ENCODE peak calls at places on chromosomes 6 and 20, in six cellular contexts. V is nephron progenitor cell; Z is fibroblast of lung; S is bronchial epithelial cell; T is stimulated activated CD4-positive, alpha-beta T cell treated with anti-CD3 and anti-CD28 coated beads, Interleukin-1b, Interleukin-23, amount 100 ng/mL, for 4 hours; X is T-helper 9 cell. N is an unnamed sample.

GRCh38 chr6:126123226-126123625 is 136.9 kb downstream of the TRMT11 start:
- DNase-seq in S (no peak), X (no peak), Z (no peak), T (no peak), V (no peak), N (no peak)

GRCh38 chr6:108850669-108851467 is 2.6 kb downstream of the ARMC2 start:
- DNase-seq in S (no peak), T (no peak), X (no peak), Z (peak; percentile 45), V (no peak), N (no peak)

GRCh38 chr6:155188707-155189496 is 74.9 kb upstream of the CLDN20 start:
- DNase-seq in V (no peak), Z (peak; percentile 99), S (peak; percentile 83), X (no peak), T (no peak), N (peak; percentile 93)

GRCh38 chr6:4814212-4814611 is 38.0 kb downstream of the CDYL start:
- DNase-seq in T (no peak), X (no peak), S (no peak), V (no peak), Z (no peak), N (no peak)

GRCh38 chr6:129621252-129621651 is 88.7 kb downstream of the ARHGAP18 start:
- DNase-seq in T (peak; percentile 24), V (no peak), X (peak; percentile 15), S (no peak), Z (no peak), N (no peak)

GRCh38 chr20:23217023-23217422 is 130.9 kb upstream of the CD93 start:
- DNase-seq in S (no peak), X (no peak), T (no peak), V (no peak), Z (no peak), N (no peak)

GRCh38 chr20:8305449-8305978 is 173.4 kb downstream of the PLCB1 start:
- DNase-seq in S (peak; percentile 67), V (peak; percentile 47), T (peak; percentile 54), Z (peak; percentile 43), X (peak; percentile 68), N (peak; percentile 58)

GRCh38 chr6:1686117-1687098 is 76.7 kb downstream of the FOXC1 start:
- DNase-seq in S (peak; percentile 98), Z (peak; percentile 93), T (no peak), X (no peak), V (no peak), N (peak; percentile 96)

GRCh38 chr6:44353336-44353735 is 10.9 kb downstream of the SPATS1 start:
- DNase-seq in Z (no peak), X (no peak), T (no peak), S (peak; percentile 34), V (no peak), N (no peak)

GRCh38 chr6:135782517-135782916 is 69.0 kb upstream of the PDE7B start:
- DNase-seq in V (no peak), X (no peak), S (no peak), T (no peak), Z (peak; percentile 44), N (no peak)

GRCh38 chr20:58697201-58697866 is 4.7 kb downstream of the NPEPL1 start:
- DNase-seq in V (no peak), X (no peak), S (no peak), T (no peak), Z (no peak), N (no peak)

GRCh38 chr20:53215166-53215565 is 243.0 kb downstream of the TSHZ2 start:
- DNase-seq in T (no peak), X (no peak), S (no peak), Z (no peak), V (no peak), N (no peak)

GRCh38 chr20:45552456-45552855 is 5.3 kb upstream of the EPPIN start:
- DNase-seq in Z (no peak), X (no peak), V (no peak), T (no peak), S (no peak), N (no peak)

GRCh38 chr20:34954905-34955231 is 738 bp downstream of the GSS start:
- DNase-seq in S (no peak), X (no peak), T (no peak), Z (peak; percentile 51), V (no peak), N (no peak)

GRCh38 chr6:47967843-47968242 is 143.2 kb downstream of the PTCHD4 start:
- DNase-seq in Z (peak; percentile 15), V (no peak), T (no peak), S (peak; percentile 5), X (no peak), N (peak; percentile 29)

GRCh38 chr6:101779051-101779844 is 385.7 kb downstream of the GRIK2 start:
- DNase-seq in T (no peak), Z (no peak), S (peak; percentile 74), V (no peak), X (no peak), N (peak; percentile 69)

GRCh38 chr20:43511879-43512278 is 4.4 kb downstream of the L3MBTL1 start:
- DNase-seq in S (no peak), X (no peak), T (no peak), Z (no peak), V (no peak), N (no peak)

GRCh38 chr6:165864218-165864617 is 201.2 kb upstream of the PDE10A start:
- DNase-seq in X (no peak), V (no peak), Z (no peak), S (no peak), T (no peak), N (no peak)

GRCh38 chr20:62786100-62786499 is 10.2 kb upstream of the MRGBP start:
- DNase-seq in T (no peak), X (no peak), Z (no peak), V (no peak), S (no peak), N (no peak)

GRCh38 chr6:27177454-27178000 is 70.0 kb upstream of the PRSS16 start:
- DNase-seq in T (peak; percentile 53), X (peak; percentile 48), S (peak; percentile 80), Z (peak; percentile 88), V (peak; percentile 68), N (peak; percentile 88)

GRCh38 chr6:141513830-141514229 is 618.9 kb upstream of the GJE1 start:
- DNase-seq in Z (peak; percentile 48), V (no peak), X (no peak), S (no peak), T (no peak), N (no peak)

GRCh38 chr6:52115891-52116604 is 28.6 kb upstream of the PKHD1 start:
- DNase-seq in S (no peak), V (no peak), Z (no peak), X (no peak), T (no peak), N (no peak)

GRCh38 chr6:139593081-139593480 is 218.6 kb upstream of the CITED2 start:
- DNase-seq in V (no peak), X (no peak), T (no peak), Z (no peak), S (no peak), N (peak; percentile 27)

GRCh38 chr6:142842423-142843261 is 102.3 kb downstream of the HIVEP2 start:
- DNase-seq in Z (peak; percentile 34), S (peak; percentile 59), X (no peak), T (no peak), V (no peak), N (peak; percentile 73)

GRCh38 chr6:166361080-166361429 is 18.7 kb upstream of the SFT2D1 start:
- DNase-seq in V (no peak), X (no peak), S (no peak), T (no peak), Z (peak; percentile 12), N (peak; percentile 73)

GRCh38 chr6:101761124-101761601 is 367.7 kb downstream of the GRIK2 start:
- DNase-seq in Z (peak; percentile 84), X (no peak), S (peak; percentile 89), V (no peak), T (no peak), N (peak; percentile 89)

GRCh38 chr20:38873050-38873581 is 53.1 kb upstream of the FAM83D start:
- DNase-seq in T (peak; percentile 79), V (no peak), X (peak; percentile 60), S (no peak), Z (no peak), N (no peak)

GRCh38 chr6:149891259-149891658 is 6.7 kb downstream of the RAET1E start:
- DNase-seq in Z (no peak), X (no peak), V (no peak), T (no peak), S (peak; percentile 84), N (peak; percentile 35)

GRCh38 chr6:96704713-96705112 is 132.6 kb downstream of the GPR63 start:
- DNase-seq in X (no peak), V (no peak), S (peak; percentile 80), T (no peak), Z (no peak), N (peak; percentile 4)

GRCh38 chr6:137497722-137498463 is 3.7 kb upstream of the OLIG3 start:
- DNase-seq in V (peak; percentile 61), Z (no peak), X (no peak), T (no peak), S (no peak), N (no peak)

GRCh38 chr20:20037960-20038359 is 14.3 kb downstream of the CRNKL1 start:
- DNase-seq in S (no peak), V (no peak), Z (no peak), X (no peak), T (no peak), N (no peak)

GRCh38 chr6:31122803-31123706 is 2.8 kb upstream of the CDSN start:
- DNase-seq in S (peak; percentile 71), X (no peak), Z (peak; percentile 52), T (no peak), V (no peak), N (peak; percentile 89)

GRCh38 chr20:38434310-38434741 is 802 bp downstream of the SNHG17 start:
- DNase-seq in Z (peak; percentile 23), T (peak; percentile 15), S (no peak), V (peak; percentile 29), X (peak; percentile 7), N (peak; percentile 24)

GRCh38 chr20:23244916-23245552 is 105.6 kb upstream of the NXT1 start:
- DNase-seq in T (no peak), V (no peak), X (no peak), S (no peak), Z (no peak), N (no peak)

GRCh38 chr6:144202879-144203468 is 52.7 kb downstream of the STX11 start:
- DNase-seq in X (no peak), S (no peak), T (no peak), Z (no peak), V (no peak), N (no peak)

GRCh38 chr6:146814148-146814750 is 215.5 kb downstream of the ADGB start:
- DNase-seq in S (no peak), X (no peak), T (no peak), V (no peak), Z (peak; percentile 19), N (no peak)